ENCODE peak calls at places on chromosome 1, in nine cellular contexts. One of them, this sample, is unnamed.

GRCh38 chr1:7352364-7352763 is 418.7 kb upstream of the VAMP3 start:
- DNase-seq in A549: no peak
- DNase-seq in stimulated activated CD8-positive, alpha-beta memory T cell treated with anti-CD3 and anti-CD28 coated beads, Interleukin-15, amount 100 ng/mL, for 24 hours: no peak
- DNase-seq in uterus: no peak
- DNase-seq in activated naive CD8-positive, alpha-beta T cell treated with anti-CD3 and anti-CD28 coated beads for 36 hours: no peak
- DNase-seq in endothelial cell: no peak
- DNase-seq in stimulated activated CD4-positive, alpha-beta T cell treated with anti-CD3 and anti-CD28 coated beads, TNF-alpha, amount 100 ng/mL, for 1 hour: no peak
- DNase-seq in NCI-H69: peak
- DNase-seq in naive thymus-derived CD8-positive, alpha-beta T cell: no peak
- DNase-seq in this sample: no peak

GRCh38 chr1:7869136-7869905 is 16.5 kb upstream of the UTS2 start:
- DNase-seq in A549: no peak
- DNase-seq in stimulated activated CD8-positive, alpha-beta memory T cell treated with anti-CD3 and anti-CD28 coated beads, Interleukin-15, amount 100 ng/mL, for 24 hours: no peak
- DNase-seq in uterus: no peak
- DNase-seq in activated naive CD8-positive, alpha-beta T cell treated with anti-CD3 and anti-CD28 coated beads for 36 hours: no peak
- DNase-seq in endothelial cell: no peak
- DNase-seq in stimulated activated CD4-positive, alpha-beta T cell treated with anti-CD3 and anti-CD28 coated beads, TNF-alpha, amount 100 ng/mL, for 1 hour: no peak
- DNase-seq in NCI-H69: no peak
- DNase-seq in naive thymus-derived CD8-positive, alpha-beta T cell: no peak
- DNase-seq in this sample: no peak

GRCh38 chr1:191993549-191993948 is 164.7 kb upstream of the RGS18 start:
- DNase-seq in A549: peak
- DNase-seq in stimulated activated CD8-positive, alpha-beta memory T cell treated with anti-CD3 and anti-CD28 coated beads, Interleukin-15, amount 100 ng/mL, for 24 hours: no peak
- DNase-seq in uterus: no peak
- DNase-seq in activated naive CD8-positive, alpha-beta T cell treated with anti-CD3 and anti-CD28 coated beads for 36 hours: no peak
- DNase-seq in endothelial cell: no peak
- DNase-seq in stimulated activated CD4-positive, alpha-beta T cell treated with anti-CD3 and anti-CD28 coated beads, TNF-alpha, amount 100 ng/mL, for 1 hour: no peak
- DNase-seq in NCI-H69: peak
- DNase-seq in naive thymus-derived CD8-positive, alpha-beta T cell: no peak
- DNase-seq in this sample: no peak

GRCh38 chr1:36673207-36673606 is 190.5 kb upstream of the CSF3R start:
- DNase-seq in A549: no peak
- DNase-seq in stimulated activated CD8-positive, alpha-beta memory T cell treated with anti-CD3 and anti-CD28 coated beads, Interleukin-15, amount 100 ng/mL, for 24 hours: no peak
- DNase-seq in uterus: no peak
- DNase-seq in activated naive CD8-positive, alpha-beta T cell treated with anti-CD3 and anti-CD28 coated beads for 36 hours: no peak
- DNase-seq in endothelial cell: no peak
- DNase-seq in stimulated activated CD4-positive, alpha-beta T cell treated with anti-CD3 and anti-CD28 coated beads, TNF-alpha, amount 100 ng/mL, for 1 hour: no peak
- DNase-seq in NCI-H69: peak
- DNase-seq in naive thymus-derived CD8-positive, alpha-beta T cell: no peak
- DNase-seq in this sample: no peak

GRCh38 chr1:41795205-41795762 is 123.4 kb downstream of the HIVEP3 start:
- DNase-seq in A549: peak
- DNase-seq in stimulated activated CD8-positive, alpha-beta memory T cell treated with anti-CD3 and anti-CD28 coated beads, Interleukin-15, amount 100 ng/mL, for 24 hours: no peak
- DNase-seq in uterus: no peak
- DNase-seq in activated naive CD8-positive, alpha-beta T cell treated with anti-CD3 and anti-CD28 coated beads for 36 hours: no peak
- DNase-seq in endothelial cell: no peak
- DNase-seq in stimulated activated CD4-positive, alpha-beta T cell treated with anti-CD3 and anti-CD28 coated beads, TNF-alpha, amount 100 ng/mL, for 1 hour: no peak
- DNase-seq in NCI-H69: peak
- DNase-seq in naive thymus-derived CD8-positive, alpha-beta T cell: no peak
- DNase-seq in this sample: no peak

GRCh38 chr1:76724816-76725215 is 142.5 kb upstream of the ST6GALNAC5 start:
- DNase-seq in A549: no peak
- DNase-seq in stimulated activated CD8-positive, alpha-beta memory T cell treated with anti-CD3 and anti-CD28 coated beads, Interleukin-15, amount 100 ng/mL, for 24 hours: no peak
- DNase-seq in uterus: no peak
- DNase-seq in activated naive CD8-positive, alpha-beta T cell treated with anti-CD3 and anti-CD28 coated beads for 36 hours: no peak
- DNase-seq in endothelial cell: no peak
- DNase-seq in stimulated activated CD4-positive, alpha-beta T cell treated with anti-CD3 and anti-CD28 coated beads, TNF-alpha, amount 100 ng/mL, for 1 hour: no peak
- DNase-seq in NCI-H69: no peak
- DNase-seq in naive thymus-derived CD8-positive, alpha-beta T cell: no peak
- DNase-seq in this sample: no peak

GRCh38 chr1:17012775-17013501 is 1.2 kb upstream of the ATP13A2 start:
- DNase-seq in A549: no peak
- DNase-seq in stimulated activated CD8-positive, alpha-beta memory T cell treated with anti-CD3 and anti-CD28 coated beads, Interleukin-15, amount 100 ng/mL, for 24 hours: no peak
- DNase-seq in uterus: no peak
- DNase-seq in activated naive CD8-positive, alpha-beta T cell treated with anti-CD3 and anti-CD28 coated beads for 36 hours: no peak
- DNase-seq in endothelial cell: no peak
- DNase-seq in stimulated activated CD4-positive, alpha-beta T cell treated with anti-CD3 and anti-CD28 coated beads, TNF-alpha, amount 100 ng/mL, for 1 hour: no peak
- DNase-seq in NCI-H69: no peak
- DNase-seq in naive thymus-derived CD8-positive, alpha-beta T cell: no peak
- DNase-seq in this sample: no peak

GRCh38 chr1:215731699-215732098 is 164.6 kb downstream of the KCTD3 start:
- DNase-seq in A549: no peak
- DNase-seq in stimulated activated CD8-positive, alpha-beta memory T cell treated with anti-CD3 and anti-CD28 coated beads, Interleukin-15, amount 100 ng/mL, for 24 hours: no peak
- DNase-seq in uterus: no peak
- DNase-seq in activated naive CD8-positive, alpha-beta T cell treated with anti-CD3 and anti-CD28 coated beads for 36 hours: no peak
- DNase-seq in endothelial cell: no peak
- DNase-seq in stimulated activated CD4-positive, alpha-beta T cell treated with anti-CD3 and anti-CD28 coated beads, TNF-alpha, amount 100 ng/mL, for 1 hour: no peak
- DNase-seq in NCI-H69: no peak
- DNase-seq in naive thymus-derived CD8-positive, alpha-beta T cell: no peak
- DNase-seq in this sample: no peak

GRCh38 chr1:233006108-233006507 is 55.7 kb downstream of the NTPCR start:
- DNase-seq in A549: no peak
- DNase-seq in stimulated activated CD8-positive, alpha-beta memory T cell treated with anti-CD3 and anti-CD28 coated beads, Interleukin-15, amount 100 ng/mL, for 24 hours: no peak
- DNase-seq in uterus: no peak
- DNase-seq in activated naive CD8-positive, alpha-beta T cell treated with anti-CD3 and anti-CD28 coated beads for 36 hours: no peak
- DNase-seq in endothelial cell: no peak
- DNase-seq in stimulated activated CD4-positive, alpha-beta T cell treated with anti-CD3 and anti-CD28 coated beads, TNF-alpha, amount 100 ng/mL, for 1 hour: no peak
- DNase-seq in NCI-H69: no peak
- DNase-seq in naive thymus-derived CD8-positive, alpha-beta T cell: no peak
- DNase-seq in this sample: no peak

GRCh38 chr1:147292635-147293251 is 50.3 kb downstream of the CHD1L start:
- DNase-seq in A549: peak
- DNase-seq in stimulated activated CD8-positive, alpha-beta memory T cell treated with anti-CD3 and anti-CD28 coated beads, Interleukin-15, amount 100 ng/mL, for 24 hours: no peak
- DNase-seq in uterus: no peak
- DNase-seq in activated naive CD8-positive, alpha-beta T cell treated with anti-CD3 and anti-CD28 coated beads for 36 hours: no peak
- DNase-seq in endothelial cell: no peak
- DNase-seq in stimulated activated CD4-positive, alpha-beta T cell treated with anti-CD3 and anti-CD28 coated beads, TNF-alpha, amount 100 ng/mL, for 1 hour: no peak
- DNase-seq in NCI-H69: no peak
- DNase-seq in naive thymus-derived CD8-positive, alpha-beta T cell: no peak
- DNase-seq in this sample: no peak

GRCh38 chr1:40635763-40636500 is 29.6 kb downstream of the RIMS3 start:
- DNase-seq in A549: no peak
- DNase-seq in stimulated activated CD8-positive, alpha-beta memory T cell treated with anti-CD3 and anti-CD28 coated beads, Interleukin-15, amount 100 ng/mL, for 24 hours: no peak
- DNase-seq in uterus: no peak
- DNase-seq in activated naive CD8-positive, alpha-beta T cell treated with anti-CD3 and anti-CD28 coated beads for 36 hours: no peak
- DNase-seq in endothelial cell: no peak
- DNase-seq in stimulated activated CD4-positive, alpha-beta T cell treated with anti-CD3 and anti-CD28 coated beads, TNF-alpha, amount 100 ng/mL, for 1 hour: no peak
- DNase-seq in NCI-H69: no peak
- DNase-seq in naive thymus-derived CD8-positive, alpha-beta T cell: no peak
- DNase-seq in this sample: no peak

GRCh38 chr1:197911172-197911856 is 5.9 kb upstream of the LHX9 start:
- DNase-seq in A549: no peak
- DNase-seq in stimulated activated CD8-positive, alpha-beta memory T cell treated with anti-CD3 and anti-CD28 coated beads, Interleukin-15, amount 100 ng/mL, for 24 hours: no peak
- DNase-seq in uterus: no peak
- DNase-seq in activated naive CD8-positive, alpha-beta T cell treated with anti-CD3 and anti-CD28 coated beads for 36 hours: no peak
- DNase-seq in endothelial cell: no peak
- DNase-seq in stimulated activated CD4-positive, alpha-beta T cell treated with anti-CD3 and anti-CD28 coated beads, TNF-alpha, amount 100 ng/mL, for 1 hour: no peak
- DNase-seq in NCI-H69: peak
- DNase-seq in naive thymus-derived CD8-positive, alpha-beta T cell: peak
- DNase-seq in this sample: no peak

GRCh38 chr1:8540971-8541370 is 223.1 kb downstream of the SLC45A1 start:
- DNase-seq in A549: no peak
- DNase-seq in stimulated activated CD8-positive, alpha-beta memory T cell treated with anti-CD3 and anti-CD28 coated beads, Interleukin-15, amount 100 ng/mL, for 24 hours: no peak
- DNase-seq in uterus: no peak
- DNase-seq in activated naive CD8-positive, alpha-beta T cell treated with anti-CD3 and anti-CD28 coated beads for 36 hours: no peak
- DNase-seq in endothelial cell: no peak
- DNase-seq in stimulated activated CD4-positive, alpha-beta T cell treated with anti-CD3 and anti-CD28 coated beads, TNF-alpha, amount 100 ng/mL, for 1 hour: no peak
- DNase-seq in NCI-H69: no peak
- DNase-seq in naive thymus-derived CD8-positive, alpha-beta T cell: no peak
- DNase-seq in this sample: no peak

GRCh38 chr1:155202731-155203515 is 4.8 kb downstream of the THBS3 start:
- DNase-seq in A549: no peak
- DNase-seq in stimulated activated CD8-positive, alpha-beta memory T cell treated with anti-CD3 and anti-CD28 coated beads, Interleukin-15, amount 100 ng/mL, for 24 hours: no peak
- DNase-seq in uterus: no peak
- DNase-seq in activated naive CD8-positive, alpha-beta T cell treated with anti-CD3 and anti-CD28 coated beads for 36 hours: no peak
- DNase-seq in endothelial cell: no peak
- DNase-seq in stimulated activated CD4-positive, alpha-beta T cell treated with anti-CD3 and anti-CD28 coated beads, TNF-alpha, amount 100 ng/mL, for 1 hour: no peak
- DNase-seq in NCI-H69: no peak
- DNase-seq in naive thymus-derived CD8-positive, alpha-beta T cell: no peak
- DNase-seq in this sample: no peak

This sample was measured in central memory CD4-positive, alpha-beta T cell.